ENCODE peak calls at places on chromosome 15, in seven cellular contexts. G, C, Q, B, R, J and M are unnamed samples.
A peak's percentile ranks its signal among the peaks of the same experiment; 100 is the strongest.

GRCh38 chr15:41561104-41561776 is 2.2 kb downstream of the TYRO3 start:
- DNase-seq in G (no peak), C (no peak), Q (no peak), B (no peak), R (no peak), J (peak; percentile 16), M (no peak)

GRCh38 chr15:38514601-38515000 is 50.0 kb downstream of the RASGRP1 start:
- DNase-seq in G (no peak), C (no peak), Q (no peak), B (no peak), R (no peak), J (peak; percentile 15), M (no peak)

GRCh38 chr15:71337197-71337845 is 222.1 kb downstream of the THSD4 start:
- DNase-seq in G (no peak), C (peak; percentile 38), Q (peak; percentile 93), B (no peak), R (peak; percentile 78), J (no peak), M (no peak)

GRCh38 chr15:77071338-77072223 is 672 bp upstream of the TSPAN3 start:
- DNase-seq in G (no peak), C (no peak), Q (no peak), B (no peak), R (no peak), J (no peak), M (no peak)

GRCh38 chr15:25675396-25675795 is 187.7 kb downstream of the ATP10A start:
- DNase-seq in G (no peak), C (no peak), Q (no peak), B (no peak), R (no peak), J (no peak), M (no peak)

GRCh38 chr15:73822998-73823397 is 50.4 kb upstream of the TBC1D21 start:
- DNase-seq in G (no peak), C (no peak), Q (peak; percentile 23), B (no peak), R (no peak), J (peak; percentile 76), M (no peak)

GRCh38 chr15:88748081-88748480 is 55.2 kb upstream of the ACAN start:
- DNase-seq in G (no peak), C (no peak), Q (no peak), B (no peak), R (no peak), J (no peak), M (no peak)

GRCh38 chr15:78162038-78162437 is 12.9 kb downstream of the IDH3A start:
- DNase-seq in G (no peak), C (no peak), Q (no peak), B (no peak), R (no peak), J (no peak), M (no peak)

GRCh38 chr15:28021281-28022039 is 77.7 kb downstream of the OCA2 start:
- DNase-seq in G (no peak), C (peak; percentile 10), Q (peak; percentile 2), B (no peak), R (peak; percentile 94), J (peak; percentile 63), M (peak; percentile 6)

GRCh38 chr15:73965730-73966103 is 26.4 kb downstream of the STOML1 start:
- DNase-seq in G (peak; percentile 38), C (no peak), Q (peak; percentile 70), B (no peak), R (no peak), J (no peak), M (peak; percentile 77)

GRCh38 chr15:32974691-32975090 is 219.8 kb downstream of the FMN1 start:
- DNase-seq in G (peak; percentile 24), C (no peak), Q (no peak), B (no peak), R (no peak), J (no peak), M (no peak)

GRCh38 chr15:68469162-68470048 is 37.4 kb upstream of the ITGA11 start:
- DNase-seq in G (no peak), C (no peak), Q (no peak), B (no peak), R (no peak), J (no peak), M (no peak)

GRCh38 chr15:57321973-57322601 is 54.2 kb upstream of the CGNL1 start:
- DNase-seq in G (no peak), C (no peak), Q (no peak), B (no peak), R (peak; percentile 18), J (peak; percentile 46), M (no peak)

GRCh38 chr15:70348581-70349344 is 251.0 kb upstream of the TLE3 start:
- DNase-seq in G (no peak), C (no peak), Q (peak; percentile 75), B (peak; percentile 35), R (no peak), J (no peak), M (no peak)

GRCh38 chr15:39230205-39230916 is 350.5 kb upstream of the THBS1 start:
- DNase-seq in G (no peak), C (peak; percentile 47), Q (no peak), B (no peak), R (no peak), J (no peak), M (no peak)

GRCh38 chr15:47944911-47945310 is 175.9 kb upstream of the SLC24A5 start:
- DNase-seq in G (no peak), C (no peak), Q (no peak), B (no peak), R (no peak), J (no peak), M (no peak)

GRCh38 chr15:42151736-42152135 is 4.7 kb downstream of the PLA2G4F start:
- DNase-seq in G (no peak), C (no peak), Q (no peak), B (no peak), R (peak; percentile 20), J (no peak), M (no peak)

GRCh38 chr15:70238917-70239316 is 141.2 kb upstream of the TLE3 start:
- DNase-seq in G (no peak), C (no peak), Q (no peak), B (no peak), R (no peak), J (no peak), M (no peak)

GRCh38 chr15:43105077-43105769 is 615 bp downstream of the UBR1 start:
- DNase-seq in G (no peak), C (no peak), Q (peak; percentile 54), B (no peak), R (no peak), J (peak; percentile 8), M (peak; percentile 25)

DNA sequence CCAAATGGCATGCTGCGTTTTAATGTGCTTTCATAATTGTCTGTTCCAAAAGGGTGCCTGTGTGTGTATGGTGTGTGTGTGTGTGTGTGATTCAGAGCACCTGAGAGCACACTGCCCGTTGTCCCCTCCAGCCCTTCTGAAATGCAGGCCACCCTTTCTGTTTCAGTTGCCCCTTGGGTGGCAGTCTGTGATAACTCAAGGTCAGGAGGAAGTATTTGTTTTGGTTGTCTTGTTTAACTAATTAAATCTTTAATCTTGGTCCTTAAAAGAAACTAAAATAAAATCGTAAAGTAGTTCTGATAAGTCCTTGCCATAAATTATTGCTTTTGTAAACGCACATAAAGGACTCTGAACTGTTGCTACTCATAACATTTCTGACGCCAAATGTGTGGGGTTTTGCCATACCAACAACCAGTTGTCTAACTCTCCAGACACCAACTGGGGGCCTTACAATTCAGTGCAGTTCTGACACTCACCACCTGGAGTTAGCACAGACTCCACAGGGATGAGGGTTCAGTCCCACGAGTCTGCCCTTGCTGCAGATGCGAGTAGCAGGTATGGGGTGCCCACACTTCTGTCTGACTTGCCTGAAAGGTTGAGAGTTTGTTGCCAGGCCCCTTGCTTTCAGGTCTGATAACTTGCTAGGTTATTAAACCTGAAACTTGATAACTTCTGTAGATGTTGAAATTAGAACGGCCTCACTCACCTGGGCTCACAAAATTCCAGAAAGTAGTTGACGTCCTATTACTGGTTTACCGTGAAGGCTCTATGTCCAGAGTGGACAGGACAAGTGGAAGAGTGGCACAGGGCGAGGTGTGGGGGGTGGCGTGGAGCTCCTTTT is 157.3 kb downstream of the IGF1R start:
- DNase-seq in G (no peak), C (no peak), Q (no peak), B (no peak), R (no peak), J (no peak), M (no peak)
- TF ChIP-seq CTCF in G (peak; percentile 45), C (no peak), Q (peak; percentile 15), B (peak; percentile 51), R (no peak), J (peak; percentile 27), M (no peak)

GRCh38 chr15:48965972-48966371 is 2.3 kb upstream of the SHC4 start:
- DNase-seq in G (peak; percentile 79), C (peak; percentile 52), Q (peak; percentile 86), B (no peak), R (no peak), J (no peak), M (peak; percentile 48)
- TF ChIP-seq CTCF in G (peak; percentile 71), C (peak; percentile 55), Q (peak; percentile 95), B (no peak), R (no peak), J (peak; percentile 19), M (peak; percentile 35)

GRCh38 chr15:45343258-45343860 is 35.0 kb downstream of the GATM start:
- DNase-seq in G (no peak), C (no peak), Q (no peak), B (no peak), R (no peak), J (no peak), M (no peak)
- TF ChIP-seq CTCF in G (no peak), C (no peak), Q (no peak), B (no peak), R (no peak), J (no peak), M (no peak)

DNA sequence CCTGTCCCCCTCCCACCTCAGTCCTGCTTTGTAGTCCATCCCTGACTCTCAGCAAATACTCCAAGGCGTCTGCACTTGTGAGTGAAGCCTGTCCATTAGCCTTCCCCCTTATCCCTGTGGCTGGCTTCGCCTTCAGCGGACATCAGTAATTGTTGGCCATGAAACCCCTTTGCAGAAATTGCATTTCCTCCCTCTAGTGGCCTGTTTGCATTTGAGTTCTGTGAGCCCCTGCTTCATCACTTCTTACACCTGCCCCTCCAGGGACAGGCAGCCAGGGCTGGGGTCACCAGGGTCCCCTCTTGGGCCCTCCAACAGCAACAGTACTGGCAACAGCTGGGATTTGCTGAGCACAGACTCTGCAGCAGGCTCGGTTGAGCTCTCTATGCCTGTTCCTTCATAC is 9.0 kb upstream of the LRRK1 start:
- DNase-seq in G (no peak), C (no peak), Q (no peak), B (no peak), R (peak; percentile 18), J (peak; percentile 43), M (no peak)
- TF ChIP-seq CTCF in G (peak; percentile 68), C (peak; percentile 27), Q (peak; percentile 2), B (peak; percentile 41), R (no peak), J (peak; percentile 50), M (no peak)

GRCh38 chr15:92900712-92901052 is 558 bp downstream of the CHD2 start:
- DNase-seq in G (no peak), C (no peak), Q (no peak), B (no peak), R (no peak), J (no peak), M (no peak)

GRCh38 chr15:92901053-92901761 is 1.1 kb downstream of the CHD2 start:
- DNase-seq in G (no peak), C (no peak), Q (peak; percentile 31), B (no peak), R (no peak), J (no peak), M (no peak)

GRCh38 chr15:92897620-92898019 is 2.5 kb upstream of the CHD2 start:
- DNase-seq in G (no peak), C (no peak), Q (no peak), B (no peak), R (no peak), J (no peak), M (no peak)

GRCh38 chr15:92899910-92900711 is at the start of gene CHD2:
- DNase-seq in G (peak; percentile 72), C (no peak), Q (peak; percentile 88), B (peak; percentile 71), R (no peak), J (peak; percentile 91), M (peak; percentile 83)

GRCh38 chr15:92898988-92899909 is 875 bp upstream of the CHD2 start:
- DNase-seq in G (no peak), C (no peak), Q (no peak), B (no peak), R (no peak), J (peak; percentile 47), M (no peak)
- TF ChIP-seq CTCF in G (peak; percentile 78), C (peak; percentile 36), Q (peak; percentile 46), B (peak; percentile 57), R (no peak), J (peak; percentile 68), M (peak; percentile 5)